ENCODE peak calls at places on chromosome 18, in four cellular contexts. H is GM12878, A is astrocyte, K is kidney epithelial cell. E is an unnamed sample.
A peak's percentile ranks its signal among the peaks of the same experiment; 100 is the strongest.

GRCh38 chr18:68429111-68429510 is 285.8 kb downstream of the TMX3 start:
- DNase-seq in A (no peak), H (no peak), K (no peak), E (no peak)

GRCh38 chr18:31723998-31724711 is 36.5 kb downstream of the SLC25A52 start:
- DNase-seq in A (peak; percentile 3), K (no peak), H (no peak), E (peak; percentile 24)

GRCh38 chr18:22691988-22692710 is 241.0 kb upstream of the RBBP8 start:
- DNase-seq in A (peak; percentile 97), K (no peak), H (no peak), E (peak; percentile 93)

GRCh38 chr18:12394428-12394827 is 13.3 kb upstream of the PRELID3A start:
- DNase-seq in H (no peak), K (no peak), A (no peak), E (peak; percentile 26)

GRCh38 chr18:8153887-8154583 is 455.2 kb upstream of the RAB12 start:
- DNase-seq in H (no peak), A (peak; percentile 77), K (peak; percentile 52), E (no peak)

GRCh38 chr18:53952700-53953099 is 271.8 kb downstream of the MBD2 start:
- DNase-seq in H (no peak), A (no peak), K (no peak), E (no peak)

GRCh38 chr18:21682276-21683051 is 22.1 kb downstream of the ABHD3 start:
- DNase-seq in K (peak; percentile 70), H (peak; percentile 39), A (peak; percentile 75), E (peak; percentile 84)

GRCh38 chr18:71443726-71444480 is 1100.2 kb downstream of the CBLN2 start:
- DNase-seq in A (peak; percentile 93), K (peak; percentile 43), H (no peak), E (peak; percentile 93)

GRCh38 chr18:79489900-79490592 is 94.3 kb downstream of the NFATC1 start:
- DNase-seq in A (no peak), K (no peak), H (no peak), E (no peak)

GRCh38 chr18:27447530-27447929 is 262.4 kb upstream of the CHST9 start:
- DNase-seq in K (no peak), A (no peak), H (no peak), E (no peak)

GRCh38 chr18:24176727-24177416 is 38.0 kb downstream of the CABYR start:
- DNase-seq in H (peak; percentile 61), K (no peak), A (no peak), E (peak; percentile 63)

GRCh38 chr18:74310411-74310810 is 5.2 kb upstream of the C18orf63 start:
- DNase-seq in A (no peak), H (no peak), K (no peak), E (peak; percentile 64)

GRCh38 chr18:70645971-70646370 is 357.1 kb downstream of the SOCS6 start:
- DNase-seq in K (no peak), H (no peak), A (no peak), E (peak; percentile 33)

DNA sequence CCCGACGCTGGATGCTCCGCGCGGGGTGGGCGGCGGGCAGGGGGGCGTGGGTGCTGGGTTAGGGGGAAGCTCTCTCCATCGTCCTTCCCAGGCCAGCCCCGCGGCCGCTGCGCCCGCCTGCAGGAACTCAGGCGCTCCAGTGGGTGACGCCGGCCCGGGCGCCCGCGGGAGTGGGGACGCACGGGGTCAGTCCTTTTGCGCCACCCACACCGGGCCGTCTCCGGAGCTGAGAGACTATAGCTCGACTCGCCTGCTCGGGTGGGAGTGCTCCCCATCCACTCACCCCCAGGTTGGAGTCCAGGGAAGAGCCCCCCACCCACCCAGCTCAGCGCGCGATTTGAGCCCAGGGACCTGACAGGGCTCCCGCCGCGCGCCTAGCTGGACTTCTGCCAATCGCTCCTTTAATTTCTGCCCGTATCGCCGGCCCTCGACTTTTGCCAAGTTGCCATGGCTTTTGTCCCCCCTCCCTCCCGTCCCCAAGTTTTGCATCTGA is 205.6 kb upstream of the SMAD2 start:
- DNase-seq in K (no peak), H (no peak), A (no peak), E (no peak)
- H3K4me3 ChIP-seq in K (peak overlapping the region; percentile 39), H (no peak overlapping the region), A (no peak overlapping the region), E (peak overlapping the region; percentile 22)

DNA sequence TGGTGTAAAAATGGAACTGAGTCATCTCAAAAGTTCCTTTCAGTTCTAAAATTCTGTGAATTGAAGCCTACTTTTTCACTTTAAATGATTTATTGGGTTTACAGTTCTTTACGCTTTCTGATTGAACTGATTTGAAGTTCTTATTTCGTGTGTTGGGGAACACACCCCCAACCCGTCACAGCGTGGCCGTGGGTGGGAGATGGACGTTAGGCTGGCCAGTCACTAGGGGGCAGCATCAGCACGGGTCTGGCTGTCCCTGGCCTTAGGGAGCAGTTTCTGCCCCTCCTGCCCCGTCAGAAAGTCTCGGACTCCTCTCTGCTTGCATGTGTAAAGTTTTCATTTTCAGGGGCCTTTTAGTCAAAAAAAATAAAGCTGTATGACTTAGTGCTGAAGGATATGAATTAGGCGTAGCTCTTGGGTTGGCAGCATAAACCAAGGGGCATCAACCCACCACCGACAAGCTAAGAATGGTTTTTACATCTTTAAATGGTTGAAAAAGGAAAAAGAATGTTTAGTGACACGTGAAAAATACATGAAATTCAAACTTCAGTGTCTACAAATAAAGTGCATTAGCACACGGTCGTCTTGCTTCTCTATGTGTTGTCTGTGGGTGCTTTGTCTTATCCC is 63.4 kb downstream of the ZCCHC2 start:
- DNase-seq in A (peak; percentile 43), K (peak; percentile 21), H (peak; percentile 34), E (peak; percentile 80)
- TF ChIP-seq CTCF in A (peak; percentile 88), K (peak; percentile 94), H (peak; percentile 96), E (peak; percentile 94)

GRCh38 chr18:35582899-35583558 is 1.5 kb downstream of the GALNT1 start:
- DNase-seq in H (no peak), A (peak; percentile 58), K (peak; percentile 35), E (peak; percentile 24)
- H3K4me3 ChIP-seq in H (peak overlapping the region; percentile 99), A (peak overlapping the region; percentile 94), K (peak overlapping the region; percentile 84), E (peak overlapping the region; percentile 15)

GRCh38 chr18:25351773-25352628 is at the start of gene ZNF521:
- DNase-seq in H (no peak), A (peak; percentile 84), K (peak; percentile 38), E (peak; percentile 84)
- TF ChIP-seq CTCF in H (peak; percentile 4), A (peak; percentile 7), K (peak; percentile 30), E (peak; percentile 38)

GRCh38 chr18:63837556-63837955 is 49.9 kb upstream of the SERPINB2 start:
- DNase-seq in A (no peak), H (no peak), K (no peak), E (no peak)
- H3K4me3 ChIP-seq in A (no peak overlapping the region), H (no peak overlapping the region), K (no peak overlapping the region), E (no peak overlapping the region)

DNA sequence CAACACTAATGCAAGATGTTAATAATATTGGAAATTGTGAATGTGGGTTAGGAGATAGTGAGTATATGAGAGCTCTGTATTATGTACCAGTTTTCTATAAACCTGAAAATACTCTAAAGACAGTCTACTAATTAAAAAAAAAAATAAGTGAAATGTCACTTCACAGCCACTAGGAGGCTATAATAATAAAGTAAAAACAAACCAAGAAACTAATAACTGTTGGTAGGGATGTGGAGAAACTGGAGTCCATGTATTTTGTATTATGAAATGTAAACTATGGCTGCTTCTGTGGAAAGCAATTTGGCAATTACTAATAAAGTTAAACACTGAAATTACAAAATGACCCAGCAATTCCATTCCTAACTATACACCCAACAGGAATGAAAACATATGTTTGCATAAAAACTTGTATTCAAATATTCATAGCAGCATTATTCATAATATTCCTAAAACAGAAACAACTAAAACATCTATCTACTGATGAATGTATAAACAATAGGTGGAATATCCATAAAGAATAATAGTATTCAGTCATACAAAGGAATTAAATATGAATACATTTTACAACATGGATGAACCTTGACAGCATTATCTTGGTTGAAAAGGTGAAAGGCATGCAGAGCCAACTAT is 36.2 kb downstream of the CCDC178 start:
- DNase-seq in K (no peak), A (no peak), H (no peak), E (peak; percentile 3)
- TF ChIP-seq CTCF in K (peak; percentile 21), A (peak; percentile 13), H (no peak), E (peak; percentile 38)

GRCh38 chr18:50862401-50862800 is 16.5 kb upstream of the ME2 start:
- DNase-seq in H (no peak), A (no peak), K (no peak), E (no peak)

GRCh38 chr18:50857694-50858093 is 21.2 kb upstream of the ME2 start:
- DNase-seq in K (no peak), H (no peak), A (no peak), E (no peak)

GRCh38 chr18:50863840-50864239 is 15.1 kb upstream of the ME2 start:
- DNase-seq in H (no peak), A (no peak), K (no peak), E (no peak)

GRCh38 chr18:50859793-50860192 is 19.1 kb upstream of the ME2 start:
- DNase-seq in H (no peak), K (no peak), A (no peak), E (no peak)

DNA sequence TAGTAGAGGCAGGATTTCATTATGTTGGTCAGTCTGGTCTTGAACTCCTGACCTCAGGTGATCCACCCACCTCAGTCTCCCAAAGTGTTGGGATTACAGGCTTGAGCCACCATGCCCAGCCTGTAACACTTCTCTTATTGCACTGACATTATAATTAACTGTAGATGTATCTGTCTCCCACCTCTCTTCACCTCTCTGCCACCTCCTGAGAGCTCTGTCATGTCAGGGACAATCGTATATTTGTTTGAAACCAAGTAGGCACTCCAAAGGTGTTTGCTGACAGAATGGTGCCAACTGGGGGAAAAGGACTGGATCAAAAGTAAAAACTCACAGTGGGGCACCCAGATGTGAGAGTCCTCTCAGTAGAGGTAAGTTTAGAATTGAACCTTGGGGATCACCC is 17.3 kb upstream of the ME2 start:
- DNase-seq in A (no peak), K (no peak), H (no peak), E (no peak)
- H3K4me3 ChIP-seq in A (no peak overlapping the region), K (no peak overlapping the region), H (no peak overlapping the region), E (no peak overlapping the region)

DNA sequence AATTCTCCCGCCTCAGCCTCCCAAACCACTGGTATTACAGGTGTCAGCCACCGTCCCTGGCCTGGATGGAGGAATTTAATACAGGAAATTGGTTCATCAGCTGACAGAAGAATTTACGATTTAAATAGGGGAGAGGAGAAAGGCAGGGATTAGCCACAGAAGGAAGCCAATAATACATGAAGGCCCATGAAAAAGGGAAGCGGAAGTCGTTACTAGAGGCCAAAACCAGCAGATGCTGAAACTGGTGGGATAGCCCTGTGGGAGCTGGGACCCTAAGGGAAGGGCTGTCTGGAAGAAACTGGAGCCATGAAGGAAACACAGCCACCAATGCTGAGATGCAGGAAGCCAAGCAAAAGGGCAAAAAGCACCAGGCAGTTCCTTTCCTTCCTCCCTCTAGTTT is 163.7 kb upstream of the RMP24 start:
- DNase-seq in K (no peak), H (no peak), A (no peak), E (no peak)
- TF ChIP-seq CTCF in K (no peak), H (no peak), A (no peak), E (no peak)

E was measured in fibroblast of pulmonary artery.